ENCODE peak calls at places on chromosomes 12 and 14, in eight cellular contexts. O, L, Z, M, F, T, S and H are unnamed samples.

GRCh38 chr12:5756443-5756842 is 188.6 kb downstream of the ANO2 start:
- DNase-seq in O (no peak), L (no peak), Z (no peak), M (no peak), F (no peak), T (no peak), S (no peak), H (no peak)

GRCh38 chr12:76186507-76186906 is 102.0 kb upstream of the NAP1L1 start:
- DNase-seq in O (no peak), L (no peak), Z (no peak), M (no peak), F (peak), T (no peak), S (no peak), H (no peak)

GRCh38 chr14:99512571-99513182 is 31.5 kb downstream of the CCNK start:
- DNase-seq in O (no peak), L (no peak), Z (no peak), M (no peak), F (no peak), T (no peak), S (no peak), H (no peak)

GRCh38 chr12:40262657-40263056 is 37.9 kb downstream of the LRRK2 start:
- DNase-seq in O (no peak), L (no peak), Z (no peak), M (no peak), F (no peak), T (no peak), S (no peak), H (no peak)

GRCh38 chr12:53234236-53234635 is 2.2 kb upstream of the RARG start:
- DNase-seq in O (peak), L (no peak), Z (no peak), M (no peak), F (no peak), T (no peak), S (no peak), H (no peak)

GRCh38 chr12:2397356-2398045 is 344.7 kb downstream of the CACNA1C start:
- DNase-seq in O (no peak), L (no peak), Z (no peak), M (no peak), F (no peak), T (no peak), S (no peak), H (no peak)

GRCh38 chr14:89813485-89814080 is 140.9 kb downstream of the EFCAB11 start:
- DNase-seq in O (no peak), L (no peak), Z (no peak), M (no peak), F (peak), T (no peak), S (peak), H (no peak)

GRCh38 chr14:97283450-97284230 is 486.5 kb downstream of the VRK1 start:
- DNase-seq in O (peak), L (no peak), Z (no peak), M (no peak), F (no peak), T (no peak), S (no peak), H (no peak)

GRCh38 chr14:34251662-34252061 is 210.4 kb downstream of the SPTSSA start:
- DNase-seq in O (no peak), L (no peak), Z (no peak), M (no peak), F (no peak), T (no peak), S (no peak), H (no peak)

GRCh38 chr14:22664261-22664660 is 20.1 kb upstream of the OR6J1 start:
- DNase-seq in O (no peak), L (peak), Z (no peak), M (no peak), F (no peak), T (no peak), S (no peak), H (no peak)

GRCh38 chr12:65822732-65823480 is 1.4 kb upstream of the HMGA2 start:
- DNase-seq in O (peak), L (no peak), Z (no peak), M (no peak), F (peak), T (no peak), S (peak), H (no peak)

GRCh38 chr14:103186894-103187586 is 63.8 kb downstream of the TNFAIP2 start:
- DNase-seq in O (no peak), L (no peak), Z (no peak), M (no peak), F (no peak), T (no peak), S (no peak), H (no peak)

GRCh38 chr12:119178544-119179334 is at the start of gene HSPB8:
- DNase-seq in O (peak), L (no peak), Z (peak), M (peak), F (peak), T (no peak), S (peak), H (peak)

GRCh38 chr12:19757317-19757877 is 318.1 kb downstream of the AEBP2 start:
- DNase-seq in O (peak), L (no peak), Z (no peak), M (no peak), F (peak), T (no peak), S (peak), H (no peak)

GRCh38 chr14:52735921-52736489 is 6.0 kb downstream of the STYX start:
- DNase-seq in O (no peak), L (no peak), Z (no peak), M (no peak), F (no peak), T (no peak), S (peak), H (no peak)

GRCh38 chr12:91940826-91941225 is 204.8 kb downstream of the BTG1 start:
- DNase-seq in O (no peak), L (no peak), Z (no peak), M (no peak), F (no peak), T (no peak), S (no peak), H (no peak)

GRCh38 chr12:57475271-57476161 is 4.2 kb downstream of the ARHGAP9 start:
- DNase-seq in O (no peak), L (no peak), Z (no peak), M (no peak), F (peak), T (no peak), S (no peak), H (no peak)

GRCh38 chr14:65210118-65210826 is 108.0 kb upstream of the MAX start:
- DNase-seq in O (no peak), L (no peak), Z (no peak), M (no peak), F (peak), T (no peak), S (peak), H (no peak)

GRCh38 chr14:54343276-54344121 is 53.3 kb upstream of the CDKN3 start:
- DNase-seq in O (peak), L (peak), Z (no peak), M (no peak), F (no peak), T (no peak), S (peak), H (no peak)

GRCh38 chr12:77645966-77646598 is 184.6 kb upstream of the NAV3 start:
- DNase-seq in O (no peak), L (no peak), Z (no peak), M (no peak), F (no peak), T (no peak), S (no peak), H (no peak)

GRCh38 chr12:122834921-122835692 is at the start of gene HIP1R:
- DNase-seq in O (peak), L (no peak), Z (peak), M (no peak), F (peak), T (peak), S (peak), H (no peak)

GRCh38 chr12:25364529-25365339 is 114.0 kb upstream of the KRAS start:
- DNase-seq in O (peak), L (no peak), Z (no peak), M (no peak), F (no peak), T (no peak), S (no peak), H (no peak)

GRCh38 chr12:69929531-69929930 is 104.5 kb downstream of the MYRFL start:
- DNase-seq in O (no peak), L (no peak), Z (no peak), M (no peak), F (peak), T (no peak), S (no peak), H (no peak)

GRCh38 chr12:97142737-97143450 is 235.8 kb downstream of the NEDD1 start:
- DNase-seq in O (no peak), L (no peak), Z (no peak), M (no peak), F (no peak), T (no peak), S (peak), H (no peak)

GRCh38 chr14:99570542-99571302 is 33.3 kb downstream of the CCDC85C start:
- DNase-seq in O (no peak), L (no peak), Z (no peak), M (no peak), F (no peak), T (no peak), S (no peak), H (no peak)

GRCh38 chr12:60535363-60535762 is 939.5 kb downstream of the SLC16A7 start:
- DNase-seq in O (no peak), L (no peak), Z (no peak), M (no peak), F (no peak), T (no peak), S (no peak), H (no peak)

GRCh38 chr14:68784995-68785816 is 7.7 kb downstream of the ZFP36L1 start:
- DNase-seq in O (no peak), L (no peak), Z (no peak), M (no peak), F (peak), T (no peak), S (peak), H (no peak)

GRCh38 chr12:124774054-124774461 is 89.6 kb downstream of the SCARB1 start:
- DNase-seq in O (no peak), L (no peak), Z (no peak), M (no peak), F (no peak), T (no peak), S (no peak), H (no peak)

GRCh38 chr12:52533686-52534470 is 13.7 kb upstream of the KRT5 start:
- DNase-seq in O (no peak), L (no peak), Z (no peak), M (no peak), F (no peak), T (no peak), S (no peak), H (no peak)

GRCh38 chr14:92105845-92106094 is 612 bp downstream of the ATXN3 start:
- DNase-seq in O (peak), L (no peak), Z (no peak), M (no peak), F (peak), T (no peak), S (no peak), H (peak)

GRCh38 chr12:125742413-125742812 is 677.2 kb downstream of the AACS start:
- DNase-seq in O (no peak), L (no peak), Z (no peak), M (no peak), F (no peak), T (no peak), S (no peak), H (peak)